ENCODE peak calls at places on chromosomes 12 and 14, in four cellular contexts. One of them, this sample, is unnamed.

GRCh38 chr12:48851883-48852733 is at the start of gene DDX23:
- DNase-seq in aorta: peak; percentile 97
- DNase-seq in GM23248: peak; percentile 99
- DNase-seq in Peyer's patch: peak; percentile 96
- DNase-seq in this sample: peak; percentile 97

GRCh38 chr12:109671482-109671881 is 42.1 kb upstream of the FAM222A start:
- DNase-seq in aorta: no peak
- DNase-seq in GM23248: no peak
- DNase-seq in Peyer's patch: no peak
- DNase-seq in this sample: no peak

GRCh38 chr12:12439636-12440035 is 82.8 kb downstream of the BORCS5 start:
- DNase-seq in aorta: no peak
- DNase-seq in GM23248: peak; percentile 37
- DNase-seq in Peyer's patch: no peak
- DNase-seq in this sample: no peak

GRCh38 chr12:105382771-105383632 is 52.5 kb downstream of the C12orf75 start:
- DNase-seq in aorta: no peak
- DNase-seq in GM23248: peak; percentile 89
- DNase-seq in Peyer's patch: no peak
- DNase-seq in this sample: no peak

GRCh38 chr12:121184984-121185894 is 24.7 kb upstream of the P2RX4 start:
- DNase-seq in aorta: no peak
- DNase-seq in GM23248: no peak
- DNase-seq in Peyer's patch: no peak
- DNase-seq in this sample: no peak

GRCh38 chr12:32435921-32436710 is 36.8 kb downstream of the FGD4 start:
- DNase-seq in aorta: no peak
- DNase-seq in GM23248: no peak
- DNase-seq in Peyer's patch: no peak
- DNase-seq in this sample: no peak

GRCh38 chr12:8593246-8593645 is 19.4 kb downstream of the AICDA start:
- DNase-seq in aorta: no peak
- DNase-seq in GM23248: no peak
- DNase-seq in Peyer's patch: no peak
- DNase-seq in this sample: no peak

GRCh38 chr12:23906329-23906728 is 43.1 kb downstream of the SOX5 start:
- DNase-seq in aorta: no peak
- DNase-seq in GM23248: peak; percentile 9
- DNase-seq in Peyer's patch: no peak
- DNase-seq in this sample: no peak

GRCh38 chr14:87944987-87945604 is 47.9 kb downstream of the GALC start:
- DNase-seq in aorta: no peak
- DNase-seq in GM23248: peak; percentile 48
- DNase-seq in Peyer's patch: no peak
- DNase-seq in this sample: no peak

GRCh38 chr12:117513353-117513752 is 151.9 kb upstream of the NOS1 start:
- DNase-seq in aorta: no peak
- DNase-seq in GM23248: no peak
- DNase-seq in Peyer's patch: no peak
- DNase-seq in this sample: no peak

GRCh38 chr14:71498151-71498734 is 434.0 kb upstream of the RGS6 start:
- DNase-seq in aorta: no peak
- DNase-seq in GM23248: peak; percentile 60
- DNase-seq in Peyer's patch: no peak
- DNase-seq in this sample: no peak

GRCh38 chr14:64708148-64709004 is 4.2 kb downstream of the PLEKHG3 start:
- DNase-seq in aorta: peak; percentile 80
- DNase-seq in GM23248: peak; percentile 42
- DNase-seq in Peyer's patch: no peak
- DNase-seq in this sample: peak; percentile 79

GRCh38 chr14:44803239-44803905 is 158.4 kb downstream of the KLHL28 start:
- DNase-seq in aorta: no peak
- DNase-seq in GM23248: peak; percentile 76
- DNase-seq in Peyer's patch: no peak
- DNase-seq in this sample: peak; percentile 8

GRCh38 chr14:72619071-72619710 is 274.7 kb downstream of the DPF3 start:
- DNase-seq in aorta: no peak
- DNase-seq in GM23248: peak; percentile 53
- DNase-seq in Peyer's patch: no peak
- DNase-seq in this sample: no peak

GRCh38 chr14:52840916-52841315 is 49.5 kb upstream of the GNPNAT1 start:
- DNase-seq in aorta: peak; percentile 64
- DNase-seq in GM23248: peak; percentile 95
- DNase-seq in Peyer's patch: no peak
- DNase-seq in this sample: no peak

GRCh38 chr14:106657460-106657859 is 1131.1 kb downstream of the TMEM121 start:
- DNase-seq in aorta: no peak
- DNase-seq in GM23248: no peak
- DNase-seq in Peyer's patch: no peak
- DNase-seq in this sample: peak; percentile 10

GRCh38 chr14:51630987-51631386 is 20.7 kb upstream of the FRMD6 start:
- DNase-seq in aorta: no peak
- DNase-seq in GM23248: no peak
- DNase-seq in Peyer's patch: no peak
- DNase-seq in this sample: no peak

GRCh38 chr14:24362241-24362960 is 5.6 kb upstream of the NFATC4 start:
- DNase-seq in aorta: no peak
- DNase-seq in GM23248: peak; percentile 75
- DNase-seq in Peyer's patch: no peak
- DNase-seq in this sample: no peak

GRCh38 chr14:86310148-86310547 is 780.2 kb downstream of the FLRT2 start:
- DNase-seq in aorta: no peak
- DNase-seq in GM23248: no peak
- DNase-seq in Peyer's patch: no peak
- DNase-seq in this sample: no peak

GRCh38 chr12:64497484-64497883 is 45.6 kb downstream of the TBK1 start:
- DNase-seq in aorta: no peak
- DNase-seq in GM23248: no peak
- DNase-seq in Peyer's patch: no peak
- DNase-seq in this sample: no peak

GRCh38 chr14:103084021-103084919 is at the start of gene LBHD2:
- DNase-seq in aorta: peak; percentile 40
- DNase-seq in GM23248: peak; percentile 56
- DNase-seq in Peyer's patch: peak; percentile 44
- DNase-seq in this sample: no peak

GRCh38 chr14:99878563-99878962 is 85.3 kb downstream of the EML1 start:
- DNase-seq in aorta: no peak
- DNase-seq in GM23248: no peak
- DNase-seq in Peyer's patch: no peak
- DNase-seq in this sample: no peak

GRCh38 chr14:33432407-33433023 is 493.8 kb downstream of the NPAS3 start:
- DNase-seq in aorta: no peak
- DNase-seq in GM23248: peak; percentile 70
- DNase-seq in Peyer's patch: no peak
- DNase-seq in this sample: no peak

GRCh38 chr14:73462078-73462715 is 3.9 kb upstream of the NUMB start:
- DNase-seq in aorta: peak; percentile 60
- DNase-seq in GM23248: peak; percentile 64
- DNase-seq in Peyer's patch: peak; percentile 84
- DNase-seq in this sample: peak; percentile 57

GRCh38 chr14:55846852-55847471 is 267.0 kb downstream of the KTN1 start:
- DNase-seq in aorta: no peak
- DNase-seq in GM23248: peak; percentile 91
- DNase-seq in Peyer's patch: no peak
- DNase-seq in this sample: no peak

GRCh38 chr12:52876371-52876770 is 27.6 kb upstream of the KRT78 start:
- DNase-seq in aorta: peak; percentile 77
- DNase-seq in GM23248: no peak
- DNase-seq in Peyer's patch: peak; percentile 83
- DNase-seq in this sample: no peak

GRCh38 chr12:131692431-131692830 is 18.5 kb upstream of the SFSWAP start:
- DNase-seq in aorta: no peak
- DNase-seq in GM23248: no peak
- DNase-seq in Peyer's patch: no peak
- DNase-seq in this sample: no peak

GRCh38 chr12:109304485-109304884 is 4.6 kb downstream of the FOXN4 start:
- DNase-seq in aorta: peak; percentile 17
- DNase-seq in GM23248: no peak
- DNase-seq in Peyer's patch: no peak
- DNase-seq in this sample: no peak

GRCh38 chr12:38904932-38905479 is 385 bp downstream of the CPNE8 start:
- DNase-seq in aorta: peak; percentile 95
- DNase-seq in GM23248: peak; percentile 86
- DNase-seq in Peyer's patch: peak; percentile 66
- DNase-seq in this sample: peak; percentile 81

GRCh38 chr14:36997843-36998242 is 174.6 kb downstream of the SLC25A21 start:
- DNase-seq in aorta: no peak
- DNase-seq in GM23248: peak; percentile 33
- DNase-seq in Peyer's patch: no peak
- DNase-seq in this sample: no peak

GRCh38 chr14:78157855-78158436 is 12.2 kb upstream of the NRXN3 start:
- DNase-seq in aorta: no peak
- DNase-seq in GM23248: peak; percentile 71
- DNase-seq in Peyer's patch: no peak
- DNase-seq in this sample: no peak

GRCh38 chr12:26429070-26429691 is 233.8 kb downstream of the SSPN start:
- DNase-seq in aorta: no peak
- DNase-seq in GM23248: no peak
- DNase-seq in Peyer's patch: no peak
- DNase-seq in this sample: no peak

GRCh38 chr12:8860165-8860961 is 37.9 kb downstream of the A2ML1 start:
- DNase-seq in aorta: peak; percentile 56
- DNase-seq in GM23248: peak; percentile 65
- DNase-seq in Peyer's patch: no peak
- DNase-seq in this sample: peak; percentile 47

GRCh38 chr12:93197067-93197593 is 180.6 kb upstream of the NUDT4 start:
- DNase-seq in aorta: no peak
- DNase-seq in GM23248: peak; percentile 83
- DNase-seq in Peyer's patch: no peak
- DNase-seq in this sample: peak; percentile 51

GRCh38 chr12:24911284-24911791 is 37.6 kb downstream of the BCAT1 start:
- DNase-seq in aorta: no peak
- DNase-seq in GM23248: peak; percentile 85
- DNase-seq in Peyer's patch: no peak
- DNase-seq in this sample: peak; percentile 95

GRCh38 chr14:69953266-69953905 is 74.2 kb downstream of the SMOC1 start:
- DNase-seq in aorta: no peak
- DNase-seq in GM23248: no peak
- DNase-seq in Peyer's patch: no peak
- DNase-seq in this sample: no peak

DNA sequence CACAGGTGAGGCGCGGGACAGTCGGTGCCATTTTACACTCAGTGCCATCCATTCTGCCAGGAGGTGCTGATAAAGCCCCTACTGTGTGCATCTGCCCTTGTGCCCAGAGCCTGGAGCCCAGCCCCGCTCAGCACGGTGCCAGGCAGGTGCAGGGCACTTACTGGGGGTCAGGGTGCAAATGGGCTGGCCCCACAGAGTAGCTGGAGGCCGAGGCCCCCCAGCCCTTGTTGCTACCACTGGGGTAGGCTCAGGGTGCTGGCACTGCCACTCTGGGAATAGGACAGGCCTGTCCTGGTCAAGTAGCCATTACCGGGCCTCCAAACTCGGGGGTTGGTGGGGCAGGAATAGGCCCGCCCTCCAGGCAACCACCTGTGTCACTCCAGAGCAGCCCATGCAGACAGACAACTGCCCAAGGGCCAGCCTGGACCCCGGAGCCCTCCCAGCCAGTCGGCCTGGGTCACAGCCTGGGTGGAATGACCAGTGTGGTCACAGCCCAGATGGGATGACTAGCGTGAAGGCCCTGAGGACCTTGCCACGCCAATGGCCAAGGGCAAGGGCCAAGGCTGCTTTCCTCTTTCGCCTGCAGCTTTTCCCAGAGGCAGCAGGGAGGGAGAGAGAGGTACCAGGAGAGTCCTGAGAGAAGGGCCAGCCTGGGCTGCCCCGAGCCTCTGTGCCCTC is 3.0 kb downstream of the INF2 start:
- DNase-seq in aorta: no peak
- DNase-seq in GM23248: no peak
- DNase-seq in Peyer's patch: no peak
- DNase-seq in this sample: no peak
- H3K4me1 ChIP-seq in aorta: no peaks in the 10 kb centered on the region
- H3K4me1 ChIP-seq in GM23248: peaks cover 18% of the 10 kb centered on the region
- H3K4me1 ChIP-seq in Peyer's patch: peaks cover 8% of the 10 kb centered on the region
- H3K4me1 ChIP-seq in this sample: peaks cover 27% of the 10 kb centered on the region

GRCh38 chr12:46024099-46024498 is 33.7 kb upstream of the SCAF11 start:
- DNase-seq in aorta: no peak
- DNase-seq in GM23248: no peak
- DNase-seq in Peyer's patch: no peak
- DNase-seq in this sample: no peak

GRCh38 chr12:46020768-46021167 is 30.4 kb upstream of the SCAF11 start:
- DNase-seq in aorta: no peak
- DNase-seq in GM23248: no peak
- DNase-seq in Peyer's patch: no peak
- DNase-seq in this sample: no peak
- H3K9me3 ChIP-seq in aorta: peaks cover 18% of the 10 kb centered on the region
- H3K9me3 ChIP-seq in GM23248: no peaks in the 10 kb centered on the region
- H3K9me3 ChIP-seq in Peyer's patch: no peaks in the 10 kb centered on the region
- H3K9me3 ChIP-seq in this sample: peaks cover 11% of the 10 kb centered on the region

GRCh38 chr12:42237052-42237852 is 796 bp downstream of the YAF2 start:
- DNase-seq in aorta: peak; percentile 86
- DNase-seq in GM23248: peak; percentile 92
- DNase-seq in Peyer's patch: peak; percentile 86
- DNase-seq in this sample: peak; percentile 84
- H3K4me1 ChIP-seq in aorta: peaks cover 5% of the 10 kb centered on the region
- H3K4me1 ChIP-seq in GM23248: peaks cover 29% of the 10 kb centered on the region
- H3K4me1 ChIP-seq in Peyer's patch: peaks cover 3% of the 10 kb centered on the region
- H3K4me1 ChIP-seq in this sample: peaks cover 9% of the 10 kb centered on the region

GRCh38 chr12:34286934-34287333 is 264.6 kb downstream of the ALG10 start:
- DNase-seq in aorta: no peak
- DNase-seq in GM23248: no peak
- DNase-seq in Peyer's patch: no peak
- DNase-seq in this sample: no peak

GRCh38 chr12:34287986-34288962 is 266.0 kb downstream of the ALG10 start:
- DNase-seq in aorta: peak; percentile 18
- DNase-seq in GM23248: no peak
- DNase-seq in Peyer's patch: no peak
- DNase-seq in this sample: no peak

GRCh38 chr12:34288963-34289345 is 266.7 kb downstream of the ALG10 start:
- DNase-seq in aorta: peak; percentile 21
- DNase-seq in GM23248: no peak
- DNase-seq in Peyer's patch: no peak
- DNase-seq in this sample: no peak

GRCh38 chr12:34287437-34287836 is 265.1 kb downstream of the ALG10 start:
- DNase-seq in aorta: peak; percentile 6
- DNase-seq in GM23248: no peak
- DNase-seq in Peyer's patch: peak; percentile 30
- DNase-seq in this sample: no peak

DNA sequence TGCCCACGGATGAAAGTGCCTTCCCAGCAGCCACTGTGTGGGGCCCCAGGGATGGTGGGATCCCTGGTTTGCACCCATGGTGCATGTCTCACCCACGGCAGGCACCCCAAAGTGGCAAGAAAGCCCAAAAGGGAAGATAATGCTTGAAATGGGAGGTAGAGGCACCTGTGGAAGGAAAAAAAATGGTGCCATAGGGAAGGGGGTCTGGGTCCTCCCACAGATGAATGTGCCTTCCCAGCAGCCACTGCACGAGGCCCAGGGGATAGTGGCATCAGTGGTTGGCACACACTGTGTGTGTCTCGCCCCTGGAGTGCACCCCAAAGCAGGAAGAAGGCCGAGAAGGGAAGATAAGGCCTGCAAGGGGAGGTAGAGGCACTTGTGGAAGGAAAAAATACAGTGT is 264.2 kb downstream of the ALG10 start:
- DNase-seq in aorta: peak; percentile 12
- DNase-seq in GM23248: no peak
- DNase-seq in Peyer's patch: no peak
- DNase-seq in this sample: no peak
- H3K9me3 ChIP-seq in aorta: no peaks in the 10 kb centered on the region
- H3K9me3 ChIP-seq in GM23248: no peaks in the 10 kb centered on the region
- H3K9me3 ChIP-seq in Peyer's patch: no peaks in the 10 kb centered on the region
- H3K9me3 ChIP-seq in this sample: peaks cover 46% of the 10 kb centered on the region

This sample was measured in Caco-2.